ENCODE peak calls at places on chromosomes 6 and 20, in five cellular contexts. P, U, W, F and T are unnamed samples.

GRCh38 chr6:13586936-13587542 is 12.6 kb downstream of the SIRT5 start:
- DNase-seq in P (peak; percentile 30), U (no peak), W (no peak), F (peak; percentile 55), T (no peak)

GRCh38 chr20:33753763-33754162 is 22.0 kb downstream of the ZNF341 start:
- DNase-seq in P (peak; percentile 23), U (no peak), W (no peak), F (peak; percentile 38), T (no peak)

GRCh38 chr6:33812669-33813068 is 8.9 kb upstream of the MLN start:
- DNase-seq in P (peak; percentile 23), U (peak; percentile 63), W (no peak), F (peak; percentile 55), T (peak; percentile 39)

GRCh38 chr20:62566266-62566665 is 76.0 kb upstream of the SLCO4A1 start:
- DNase-seq in P (no peak), U (no peak), W (no peak), F (no peak), T (no peak)

GRCh38 chr20:1209447-1210387 is 6.5 kb downstream of the C20orf202 start:
- DNase-seq in P (no peak), U (peak; percentile 19), W (peak; percentile 21), F (peak; percentile 28), T (no peak)

GRCh38 chr6:122609881-122610689 is at the start of gene PKIB:
- DNase-seq in P (peak; percentile 71), U (peak; percentile 84), W (peak; percentile 75), F (peak; percentile 51), T (no peak)

GRCh38 chr6:137510923-137511322 is 16.7 kb upstream of the OLIG3 start:
- DNase-seq in P (no peak), U (no peak), W (no peak), F (no peak), T (no peak)

GRCh38 chr6:153090241-153090930 is 40.7 kb downstream of the RGS17 start:
- DNase-seq in P (peak; percentile 86), U (peak; percentile 6), W (peak; percentile 13), F (peak; percentile 93), T (no peak)

GRCh38 chr6:39961178-39961577 is 26.9 kb upstream of the MOCS1 start:
- DNase-seq in P (peak; percentile 5), U (no peak), W (no peak), F (peak; percentile 47), T (no peak)

GRCh38 chr20:43681991-43682410 is 15.1 kb downstream of the MYBL2 start:
- DNase-seq in P (no peak), U (no peak), W (no peak), F (no peak), T (peak; percentile 99)

GRCh38 chr20:34891166-34892062 is 15.0 kb downstream of the ACSS2 start:
- DNase-seq in P (peak; percentile 64), U (peak; percentile 19), W (peak; percentile 64), F (peak; percentile 88), T (no peak)
- H3K4me2 ChIP-seq in P (no peak overlapping the region), U (peak overlapping the region; percentile 75), W (peak overlapping the region; percentile 65), F (peak overlapping the region; percentile 46), T (no peak overlapping the region)

GRCh38 chr6:163635731-163636344 is 221.3 kb downstream of the QKI start:
- DNase-seq in P (no peak), U (no peak), W (no peak), F (no peak), T (no peak)

GRCh38 chr6:163630991-163631390 is 216.5 kb downstream of the QKI start:
- DNase-seq in P (no peak), U (no peak), W (no peak), F (no peak), T (no peak)

GRCh38 chr6:163635315-163635714 is 220.8 kb downstream of the QKI start:
- DNase-seq in P (no peak), U (no peak), W (no peak), F (no peak), T (no peak)

GRCh38 chr6:163637524-163637923 is 223.0 kb downstream of the QKI start:
- DNase-seq in P (no peak), U (no peak), W (no peak), F (no peak), T (no peak)

DNA sequence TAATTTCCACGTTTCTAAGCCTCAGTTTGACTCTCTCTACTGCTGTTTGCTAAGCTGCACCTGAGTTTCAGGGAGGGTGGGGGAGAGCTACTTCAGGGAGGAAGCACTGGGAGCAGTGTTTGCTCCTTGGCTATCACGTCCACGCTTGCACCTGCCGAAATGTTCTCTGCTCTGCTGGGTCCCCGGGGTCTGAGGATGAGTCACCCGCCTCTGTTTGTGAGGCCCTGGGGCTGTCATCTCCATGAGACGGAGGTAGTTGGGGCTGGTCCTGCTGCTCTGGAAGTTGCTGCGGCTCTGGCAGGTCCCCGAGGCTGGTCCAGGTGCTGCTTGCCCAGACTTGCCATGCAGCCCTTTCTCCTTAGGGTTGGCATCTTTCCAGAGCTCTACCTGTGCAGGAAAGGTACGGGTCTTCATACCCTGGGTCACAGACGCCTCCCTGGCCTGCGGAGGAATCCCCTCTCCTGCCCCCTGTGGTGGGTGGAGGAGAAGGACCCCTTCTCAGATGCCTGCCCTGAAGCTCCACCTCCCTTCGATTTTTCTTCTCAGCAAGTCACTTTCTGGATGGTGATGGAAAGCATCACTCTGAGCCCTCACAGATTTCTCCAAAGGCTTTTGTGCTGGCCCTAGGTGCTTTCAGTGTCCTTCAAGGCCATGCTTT is 220.1 kb downstream of the QKI start:
- DNase-seq in P (no peak), U (peak; percentile 9), W (no peak), F (no peak), T (no peak)
- TF ChIP-seq CTCF in P (no peak), U (no peak), W (no peak), F (no peak), T (no peak)

DNA sequence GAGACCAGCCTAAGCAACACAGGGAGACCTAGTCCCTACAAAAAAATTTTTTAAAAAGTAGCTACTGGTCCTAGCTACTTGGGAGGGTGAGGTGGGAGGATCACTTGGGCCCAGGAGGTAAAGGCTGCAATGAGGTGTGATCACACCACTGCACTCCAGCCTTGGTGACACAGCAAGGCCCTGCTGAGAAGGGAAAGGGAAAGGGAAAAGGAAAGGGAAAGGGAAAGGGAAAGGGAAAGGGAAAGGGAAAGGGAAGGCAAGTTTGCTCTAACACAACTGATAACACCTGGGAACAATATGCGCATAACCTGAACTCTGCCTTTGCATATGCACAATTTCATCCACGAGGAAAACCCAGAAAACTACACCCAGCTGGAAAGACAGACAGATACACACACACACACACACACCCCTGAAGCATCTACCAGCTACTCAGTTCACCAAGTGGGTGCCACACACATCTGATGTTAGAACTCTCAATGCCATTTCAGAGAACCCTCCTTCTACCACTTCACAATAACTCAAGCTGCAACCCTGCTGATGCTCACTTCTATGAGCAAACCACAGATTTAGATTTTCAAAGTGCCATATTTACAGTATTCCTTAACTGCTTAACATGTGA is 19.1 kb downstream of the B4GALT5 start:
- DNase-seq in P (no peak), U (no peak), W (no peak), F (no peak), T (no peak)
- H3K4me2 ChIP-seq in P (no peak overlapping the region), U (peak overlapping the region; percentile 73), W (no peak overlapping the region), F (no peak overlapping the region), T (peak overlapping the region; percentile 50)

GRCh38 chr6:36697481-36697903 is at the start of gene RAB44:
- DNase-seq in P (no peak), U (no peak), W (no peak), F (no peak), T (no peak)
- TF ChIP-seq CTCF in P (no peak), U (no peak), W (no peak), F (no peak), T (no peak)